ENCODE peak calls at places on chromosomes 6 and 20, in seven cellular contexts. G is prostate gland, B is lower leg skin, C is astrocyte, Z is fibroblast of lung, X is PC-3, D is NB4. I is an unnamed sample.

GRCh38 chr6:87182940-87183339 is 27.6 kb downstream of the ZNF292 start:
- DNase-seq in G (no peak), B (no peak), C (no peak), Z (no peak), X (no peak), D (no peak), I (no peak)

GRCh38 chr6:46914279-46914810 is 7.4 kb downstream of the ADGRF5 start:
- DNase-seq in G (no peak), B (no peak), C (no peak), Z (no peak), X (peak), D (no peak), I (no peak)

GRCh38 chr6:49558233-49558632 is 7.8 kb downstream of the C6orf141 start:
- DNase-seq in G (no peak), B (no peak), C (no peak), Z (no peak), X (no peak), D (no peak), I (no peak)

GRCh38 chr6:28683945-28684538 is 158.4 kb downstream of the GPX5 start:
- DNase-seq in G (peak), B (no peak), C (peak), Z (peak), X (peak), D (peak), I (peak)

GRCh38 chr20:13331536-13331935 is 110.5 kb downstream of the ISM1 start:
- DNase-seq in G (no peak), B (no peak), C (peak), Z (no peak), X (peak), D (no peak), I (no peak)

GRCh38 chr20:25321262-25321831 is 69.3 kb downstream of the ABHD12 start:
- DNase-seq in G (no peak), B (no peak), C (no peak), Z (no peak), X (no peak), D (no peak), I (peak)

GRCh38 chr6:14664616-14665315 is 547.2 kb downstream of the CD83 start:
- DNase-seq in G (no peak), B (no peak), C (no peak), Z (no peak), X (peak), D (peak), I (peak)

GRCh38 chr6:3211681-3212080 is 15.8 kb downstream of the TUBB2B start:
- DNase-seq in G (no peak), B (no peak), C (no peak), Z (no peak), X (no peak), D (no peak), I (no peak)

GRCh38 chr6:28673800-28674671 is 148.4 kb downstream of the GPX5 start:
- DNase-seq in G (no peak), B (no peak), C (peak), Z (peak), X (peak), D (peak), I (no peak)

GRCh38 chr6:167225903-167226508 is 65.1 kb upstream of the UNC93A start:
- DNase-seq in G (peak), B (no peak), C (no peak), Z (no peak), X (no peak), D (no peak), I (no peak)

GRCh38 chr6:138044458-138044857 is 62.8 kb downstream of the PERP start:
- DNase-seq in G (no peak), B (no peak), C (no peak), Z (no peak), X (peak), D (no peak), I (no peak)

GRCh38 chr20:31569163-31570020 is 35.7 kb upstream of the ID1 start:
- DNase-seq in G (no peak), B (no peak), C (peak), Z (peak), X (peak), D (peak), I (peak)

GRCh38 chr6:46651766-46652165 is 852 bp downstream of the CYP39A1 start:
- DNase-seq in G (no peak), B (no peak), C (no peak), Z (no peak), X (peak), D (no peak), I (no peak)

GRCh38 chr20:11067359-11067758 is 393.6 kb upstream of the JAG1 start:
- DNase-seq in G (no peak), B (no peak), C (no peak), Z (no peak), X (no peak), D (no peak), I (no peak)

GRCh38 chr6:39684790-39685485 is 40.3 kb downstream of the KIF6 start:
- DNase-seq in G (no peak), B (no peak), C (peak), Z (peak), X (no peak), D (no peak), I (no peak)

GRCh38 chr20:15940127-15940526 is 633.1 kb downstream of the KIF16B start:
- DNase-seq in G (no peak), B (no peak), C (no peak), Z (no peak), X (no peak), D (no peak), I (no peak)

GRCh38 chr6:8556370-8557018 is 121.1 kb upstream of the SLC35B3 start:
- DNase-seq in G (no peak), B (no peak), C (peak), Z (peak), X (peak), D (peak), I (no peak)

GRCh38 chr20:63751471-63752271 is 12.1 kb downstream of the SLC2A4RG start:
- DNase-seq in G (no peak), B (no peak), C (no peak), Z (no peak), X (no peak), D (no peak), I (peak)

GRCh38 chr6:130033999-130034814 is 15.8 kb downstream of the L3MBTL3 start:
- DNase-seq in G (no peak), B (no peak), C (peak), Z (peak), X (peak), D (no peak), I (no peak)

GRCh38 chr6:164007881-164008280 is 593.4 kb downstream of the QKI start:
- DNase-seq in G (no peak), B (no peak), C (no peak), Z (no peak), X (no peak), D (no peak), I (no peak)

GRCh38 chr20:12019677-12020076 is 102.0 kb downstream of the BTBD3 start:
- DNase-seq in G (no peak), B (no peak), C (no peak), Z (no peak), X (no peak), D (no peak), I (no peak)

GRCh38 chr6:32949113-32949512 is 3.8 kb downstream of the HLA-DMA start:
- DNase-seq in G (no peak), B (no peak), C (no peak), Z (no peak), X (no peak), D (no peak), I (no peak)

GRCh38 chr6:76684881-76685280 is 612.4 kb upstream of the IMPG1 start:
- DNase-seq in G (no peak), B (no peak), C (no peak), Z (peak), X (no peak), D (peak), I (no peak)

GRCh38 chr6:75600694-75601265 is 900 bp upstream of the SENP6 start:
- DNase-seq in G (no peak), B (no peak), C (peak), Z (peak), X (no peak), D (peak), I (no peak)

GRCh38 chr6:18155273-18155863 is at the start of gene KDM1B:
- DNase-seq in G (no peak), B (peak), C (peak), Z (peak), X (peak), D (peak), I (peak)

GRCh38 chr6:18155864-18156396 is 708 bp downstream of the KDM1B start:
- DNase-seq in G (peak), B (peak), C (peak), Z (peak), X (peak), D (peak), I (peak)

GRCh38 chr6:18151801-18152200 is 3.1 kb downstream of the TPMT start:
- DNase-seq in G (no peak), B (no peak), C (no peak), Z (no peak), X (no peak), D (no peak), I (no peak)

GRCh38 chr6:18154507-18155272 is at the start of gene TPMT:
- DNase-seq in G (peak), B (no peak), C (no peak), Z (no peak), X (peak), D (no peak), I (peak)

GRCh38 chr6:18153311-18153703 is 1.6 kb downstream of the TPMT start:
- DNase-seq in G (no peak), B (no peak), C (no peak), Z (no peak), X (no peak), D (no peak), I (no peak)
- H3K4me3 ChIP-seq in G (no peak), B (no peak), C (no peak), Z (peak), X (peak), D (no peak), I (no peak)

DNA sequence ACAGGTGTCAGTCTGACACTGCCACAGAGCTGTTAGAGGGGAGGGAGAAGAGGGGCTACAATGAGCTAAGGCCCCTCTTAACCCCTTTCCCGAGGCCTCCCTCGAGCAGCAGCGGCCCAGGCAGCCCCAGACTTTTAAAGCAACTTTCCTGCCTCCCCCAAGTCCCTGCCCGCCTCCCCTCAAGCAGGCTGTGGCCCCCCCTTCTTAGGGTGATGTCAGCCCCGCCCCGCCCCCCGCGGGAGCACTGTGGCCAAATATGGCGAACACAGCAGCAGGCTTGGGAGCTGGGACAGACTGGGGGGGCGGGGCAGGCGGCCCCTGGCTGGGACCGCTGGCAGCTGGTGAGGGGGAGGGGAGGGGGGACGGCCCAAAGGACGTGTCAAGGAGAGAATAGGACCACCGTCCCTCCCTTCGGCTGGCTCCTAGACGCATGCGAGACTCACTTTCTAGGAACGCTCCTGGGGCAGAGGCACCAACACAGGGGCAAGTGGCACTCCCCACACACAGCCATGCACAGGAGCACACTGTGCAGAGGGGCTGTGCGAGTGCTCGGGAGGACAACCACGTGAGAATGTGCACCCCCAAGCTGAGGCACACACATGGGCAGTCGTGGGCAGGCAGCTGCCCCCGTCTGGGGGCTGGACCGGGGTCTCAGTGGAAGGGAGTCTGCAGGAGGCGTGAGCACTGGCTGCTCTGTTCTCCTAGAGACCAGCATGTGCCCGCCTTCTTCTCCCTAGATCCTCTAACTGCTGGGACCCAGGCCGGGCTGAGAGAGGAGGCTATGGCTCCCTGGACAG is 6.7 kb downstream of the TEAD3 start:
- DNase-seq in G (peak), B (no peak), C (peak), Z (peak), X (no peak), D (peak), I (peak)
- H3K4me3 ChIP-seq in G (peak), B (no peak), C (peak), Z (peak), X (no peak), D (no peak), I (no peak)

GRCh38 chr20:44218441-44218840 is 7.9 kb upstream of the OSER1 start:
- DNase-seq in G (no peak), B (no peak), C (no peak), Z (no peak), X (no peak), D (no peak), I (peak)

GRCh38 chr20:44219791-44220190 is 9.2 kb upstream of the OSER1 start:
- DNase-seq in G (no peak), B (no peak), C (no peak), Z (no peak), X (no peak), D (no peak), I (no peak)

GRCh38 chr20:44219287-44219686 is 8.7 kb upstream of the OSER1 start:
- DNase-seq in G (no peak), B (no peak), C (no peak), Z (no peak), X (no peak), D (no peak), I (peak)

GRCh38 chr20:44215125-44215524 is 4.6 kb upstream of the OSER1 start:
- DNase-seq in G (peak), B (peak), C (peak), Z (peak), X (peak), D (peak), I (peak)

GRCh38 chr20:44217342-44218092 is 6.9 kb upstream of the OSER1 start:
- DNase-seq in G (peak), B (peak), C (peak), Z (peak), X (peak), D (peak), I (peak)
- H3K4me3 ChIP-seq in G (no peak), B (no peak), C (no peak), Z (no peak), X (no peak), D (no peak), I (peak)

GRCh38 chr6:26124550-26125014 is 37.4 kb downstream of the HFE start:
- DNase-seq in G (no peak), B (no peak), C (no peak), Z (peak), X (no peak), D (no peak), I (no peak)
- H3K4me3 ChIP-seq in G (peak), B (peak), C (peak), Z (peak), X (peak), D (peak), I (peak)

GRCh38 chr6:38637756-38638155 is 2.0 kb downstream of the BTBD9 start:
- DNase-seq in G (no peak), B (no peak), C (no peak), Z (no peak), X (no peak), D (no peak), I (no peak)
- H3K4me3 ChIP-seq in G (no peak), B (no peak), C (no peak), Z (no peak), X (no peak), D (no peak), I (no peak)

GRCh38 chr6:84762220-84762940 is 2.0 kb downstream of the TBX18 start:
- DNase-seq in G (no peak), B (no peak), C (peak), Z (no peak), X (no peak), D (no peak), I (no peak)
- H3K4me3 ChIP-seq in G (no peak), B (peak), C (peak), Z (no peak), X (no peak), D (no peak), I (no peak)

GRCh38 chr20:55586626-55587025 is 418.7 kb downstream of the CBLN4 start:
- DNase-seq in G (no peak), B (no peak), C (no peak), Z (no peak), X (no peak), D (no peak), I (no peak)
- H3K4me3 ChIP-seq in G (no peak), B (no peak), C (no peak), Z (no peak), X (no peak), D (no peak), I (no peak)

GRCh38 chr20:50481741-50482140 is 28.4 kb upstream of the PTPN1 start:
- DNase-seq in G (no peak), B (no peak), C (no peak), Z (no peak), X (no peak), D (no peak), I (no peak)

GRCh38 chr20:50488236-50488806 is 21.9 kb upstream of the PTPN1 start:
- DNase-seq in G (no peak), B (no peak), C (no peak), Z (no peak), X (no peak), D (no peak), I (no peak)

GRCh38 chr20:50487397-50487796 is 22.8 kb upstream of the PTPN1 start:
- DNase-seq in G (no peak), B (no peak), C (no peak), Z (no peak), X (no peak), D (peak), I (no peak)

GRCh38 chr20:50482396-50482890 is 27.7 kb upstream of the PTPN1 start:
- DNase-seq in G (no peak), B (no peak), C (no peak), Z (no peak), X (no peak), D (no peak), I (no peak)

DNA sequence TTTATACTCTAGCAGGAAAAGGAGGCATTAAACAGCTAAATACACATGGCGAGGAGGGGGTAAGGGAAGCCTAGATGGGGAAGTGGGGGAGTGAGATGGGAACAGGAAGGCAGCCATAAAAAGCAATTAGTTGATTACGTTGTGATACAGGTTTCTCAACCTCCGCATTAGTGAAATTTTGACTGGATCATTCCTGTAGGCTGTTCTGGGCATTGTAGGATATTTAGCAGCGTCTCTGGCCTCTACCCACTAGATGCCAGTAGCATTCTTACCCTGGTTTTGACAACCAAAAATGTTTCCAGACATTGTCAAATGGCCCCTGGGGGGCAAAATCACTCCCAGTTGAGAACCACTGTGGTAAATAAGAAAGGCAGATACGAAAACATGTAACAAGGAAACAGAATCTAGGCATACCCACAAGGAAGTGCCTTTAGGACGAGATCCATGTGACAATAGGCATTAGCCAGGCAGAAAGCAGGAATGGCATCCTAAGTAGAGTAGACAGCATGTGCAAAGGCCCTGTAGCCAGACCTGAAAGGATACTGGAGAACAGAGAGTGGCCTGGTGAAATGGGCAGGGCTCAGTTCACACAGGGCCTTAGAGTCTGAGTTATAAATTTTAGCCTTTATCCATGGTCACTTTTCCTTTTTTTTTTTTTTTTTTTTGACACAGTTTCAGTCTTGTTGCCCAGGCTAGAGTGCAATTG is 25.8 kb upstream of the PTPN1 start:
- DNase-seq in G (no peak), B (no peak), C (no peak), Z (no peak), X (no peak), D (peak), I (no peak)
- H3K4me3 ChIP-seq in G (no peak), B (no peak), C (no peak), Z (no peak), X (peak), D (peak), I (no peak)

GRCh38 chr6:170286246-170286933 is 4.5 kb downstream of the DLL1 start:
- DNase-seq in G (no peak), B (peak), C (peak), Z (no peak), X (no peak), D (no peak), I (no peak)
- H3K4me3 ChIP-seq in G (peak), B (no peak), C (no peak), Z (no peak), X (no peak), D (no peak), I (no peak)

I was measured in DND-41.